ENCODE peak calls at places on chromosomes 3 and 15, in four cellular contexts. X, B, K and E are unnamed samples.

GRCh38 chr3:106025151-106025722 is 156.4 kb upstream of the CBLB start:
- DNase-seq in X (no peak), B (no peak), K (no peak), E (no peak)

GRCh38 chr3:127320529-127321121 is 32.8 kb upstream of the PRR20G start:
- DNase-seq in X (no peak), B (no peak), K (peak; percentile 8), E (no peak)

GRCh38 chr3:144463916-144464315 is 492.3 kb downstream of the DIPK2A start:
- DNase-seq in X (no peak), B (no peak), K (no peak), E (no peak)

GRCh38 chr15:86355798-86356197 is 276.1 kb downstream of the AGBL1 start:
- DNase-seq in X (no peak), B (no peak), K (no peak), E (no peak)

GRCh38 chr15:32637704-32638103 is 3.8 kb upstream of the SCG5 start:
- DNase-seq in X (no peak), B (no peak), K (no peak), E (no peak)

GRCh38 chr3:109773006-109773405 is 435.7 kb upstream of the DPPA4 start:
- DNase-seq in X (no peak), B (no peak), K (no peak), E (no peak)

GRCh38 chr15:90974216-90974615 is 19.5 kb downstream of the RCCD1 start:
- DNase-seq in X (no peak), B (no peak), K (no peak), E (no peak)

GRCh38 chr3:197352382-197352781 is 54.0 kb upstream of the DLG1 start:
- DNase-seq in X (no peak), B (no peak), K (no peak), E (no peak)

GRCh38 chr3:193829781-193830180 is 236.8 kb downstream of the OPA1 start:
- DNase-seq in X (no peak), B (no peak), K (no peak), E (no peak)

GRCh38 chr3:195736866-195737490 is 16.2 kb downstream of the MUC20 start:
- DNase-seq in X (no peak), B (no peak), K (no peak), E (no peak)

GRCh38 chr3:25662921-25663320 is 1.8 kb downstream of the TOP2B start:
- DNase-seq in X (no peak), B (no peak), K (no peak), E (no peak)

GRCh38 chr3:12875857-12876451 is 34.6 kb upstream of the RPL32 start:
- DNase-seq in X (no peak), B (no peak), K (peak; percentile 95), E (no peak)

GRCh38 chr3:144273611-144274010 is 302.0 kb downstream of the DIPK2A start:
- DNase-seq in X (no peak), B (no peak), K (no peak), E (no peak)

GRCh38 chr3:47984089-47984759 is 32.0 kb downstream of the MAP4 start:
- DNase-seq in X (no peak), B (no peak), K (no peak), E (no peak)

GRCh38 chr15:44584162-44584749 is 47.3 kb downstream of the EIF3J start:
- DNase-seq in X (no peak), B (no peak), K (no peak), E (no peak)

GRCh38 chr3:15148614-15149013 is 49.7 kb upstream of the RBSN start:
- DNase-seq in X (no peak), B (no peak), K (peak; percentile 62), E (no peak)

GRCh38 chr3:115272036-115272824 is 125.1 kb upstream of the ZBTB20 start:
- DNase-seq in X (no peak), B (no peak), K (peak; percentile 6), E (no peak)

DNA sequence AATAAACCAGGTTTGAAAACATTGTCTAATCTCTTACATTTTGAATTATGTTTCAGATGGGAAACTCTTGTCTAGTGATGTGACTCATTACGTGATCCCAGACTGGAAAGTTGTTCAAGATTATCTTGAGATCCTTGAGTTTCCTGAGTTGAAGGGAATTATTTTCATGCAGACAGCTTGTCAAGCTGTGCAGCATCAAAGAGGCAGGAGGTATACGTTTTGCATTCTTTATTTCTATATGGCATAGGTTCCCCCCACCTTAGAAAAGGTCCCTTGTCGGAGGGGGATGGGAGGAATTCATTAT is 1.5 kb downstream of the DIS3L start:
- DNase-seq in X (no peak), B (no peak), K (no peak), E (no peak)
- TF ChIP-seq SPI1 in X (no peak), B (no peak), K (no peak), E (no peak)

DNA sequence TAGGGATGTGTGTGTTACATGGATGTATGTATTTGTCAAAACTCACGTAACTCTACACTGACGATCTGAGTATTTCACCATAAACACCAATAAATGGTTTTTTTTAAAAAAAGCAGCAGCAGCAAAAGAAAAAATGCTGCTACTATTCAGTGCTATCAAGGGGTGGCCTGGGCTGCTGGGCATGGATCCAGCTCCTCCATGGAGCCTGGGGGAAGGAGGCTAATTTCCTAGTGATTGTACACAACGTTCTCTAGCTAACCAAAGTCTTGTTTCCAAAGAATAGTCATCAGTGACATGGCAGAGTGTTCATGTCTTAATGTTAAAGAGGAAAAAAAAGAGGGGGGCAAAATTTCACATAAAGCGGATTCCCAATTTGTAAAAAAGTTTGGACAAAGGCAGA is 29.0 kb downstream of the POMGNT2 start:
- DNase-seq in X (no peak), B (no peak), K (no peak), E (no peak)
- TF ChIP-seq SPI1 in X (no peak), B (no peak), K (no peak), E (no peak)

DNA sequence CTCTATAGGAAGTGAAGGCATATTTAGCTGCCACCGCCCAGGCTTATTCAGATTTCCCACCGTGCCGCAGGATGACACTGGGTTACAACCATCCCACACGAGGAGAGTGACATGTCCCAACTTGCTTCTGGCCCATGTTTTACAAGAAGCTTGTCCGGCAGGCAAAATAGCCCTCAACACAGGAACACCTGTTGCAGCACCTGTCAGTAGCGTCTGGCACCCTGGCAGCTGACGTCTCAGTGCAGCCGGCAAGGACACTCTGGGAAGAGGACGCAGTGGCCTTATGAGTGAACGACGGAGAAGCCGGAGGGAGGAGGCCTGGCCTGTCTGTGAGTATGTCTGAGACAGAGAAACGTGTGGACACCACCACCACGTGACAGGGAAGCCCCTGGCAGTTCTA is 32.1 kb downstream of the FAM174B start:
- DNase-seq in X (no peak), B (no peak), K (no peak), E (no peak)
- TF ChIP-seq SPI1 in X (no peak), B (no peak), K (no peak), E (no peak)

DNA sequence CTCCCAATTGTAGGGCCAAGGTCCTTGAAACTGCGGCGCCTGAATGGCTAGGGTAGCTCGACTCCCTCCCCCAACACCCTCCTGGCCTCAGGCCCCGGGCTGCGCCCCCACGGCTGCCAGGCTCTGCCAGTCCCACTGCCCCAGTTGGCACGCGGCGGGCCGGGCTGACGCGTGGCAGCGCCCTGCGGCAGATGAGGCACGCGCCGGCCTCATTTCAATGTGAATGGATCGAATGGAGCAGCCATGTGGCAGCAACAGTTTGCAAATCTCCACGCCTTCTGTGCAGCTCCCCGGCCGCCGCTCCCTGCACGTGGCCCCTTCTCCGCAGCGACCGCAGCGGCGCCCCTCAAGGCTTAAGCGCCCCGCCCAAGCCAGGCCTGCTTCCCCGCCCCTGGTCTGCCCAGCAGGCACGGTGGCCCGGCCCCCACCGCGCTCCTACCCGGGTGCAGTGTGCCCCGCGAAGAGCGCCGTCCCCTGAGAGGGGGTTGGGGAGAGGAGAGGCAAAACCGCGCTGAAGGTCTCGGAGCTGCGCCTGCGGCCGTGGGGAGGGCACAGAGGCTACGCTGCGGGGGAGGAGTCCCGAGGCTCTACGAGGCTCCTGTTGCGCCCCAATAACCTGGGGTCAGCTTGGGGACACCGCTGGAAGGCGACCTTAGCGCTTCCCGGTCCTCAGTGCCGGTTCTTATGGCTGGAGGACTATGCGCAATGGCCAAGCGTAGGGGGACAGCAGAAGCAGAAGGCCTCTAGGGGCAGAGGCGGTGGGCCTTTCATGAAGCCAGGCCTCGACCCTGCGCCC is 3.1 kb upstream of the DLL4 start:
- DNase-seq in X (no peak), B (no peak), K (peak; percentile 55), E (no peak)
- TF ChIP-seq SPI1 in X (no peak), B (no peak), K (no peak), E (no peak)

DNA sequence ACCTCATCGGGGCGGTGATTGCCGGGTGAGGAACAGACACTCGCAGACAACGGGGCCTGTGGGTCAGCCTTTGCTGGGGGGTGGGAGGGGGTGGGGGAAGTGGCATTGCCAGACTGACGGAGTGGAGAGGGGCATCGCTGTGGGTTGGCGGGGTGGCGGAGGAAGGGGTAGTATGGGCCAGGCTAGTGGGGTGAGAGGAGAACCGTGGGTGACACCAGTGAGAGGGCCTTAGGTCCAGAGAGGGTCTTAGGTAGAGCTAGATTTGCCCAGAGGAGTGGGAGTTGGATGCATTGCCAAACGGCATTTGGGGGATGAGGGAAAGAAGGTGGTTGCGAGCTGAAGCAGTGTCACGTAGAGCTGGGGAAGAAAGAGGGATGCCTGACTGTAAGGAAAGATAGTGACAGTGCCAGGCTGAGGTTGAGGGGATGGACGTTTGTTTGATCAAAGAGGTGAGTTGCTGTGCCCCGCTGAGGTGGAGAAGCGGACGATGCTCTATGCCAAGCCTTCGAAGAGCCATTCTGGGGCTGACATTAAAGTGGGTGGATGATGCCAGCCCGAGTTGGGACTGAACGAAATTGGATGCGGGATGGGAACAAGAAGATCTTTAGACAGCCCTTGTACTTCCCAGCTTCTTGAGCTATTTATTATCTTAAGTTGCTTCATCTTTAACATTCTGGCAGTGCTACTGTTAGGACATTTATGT is 572 bp downstream of the DNAJB11 start:
- DNase-seq in X (no peak), B (no peak), K (no peak), E (no peak)
- TF ChIP-seq SPI1 in X (no peak), B (no peak), K (no peak), E (no peak)